ENCODE peak calls at places on chromosomes 6 and 20, in seven cellular contexts. T is BJ, A is cardiac muscle cell, I is IMR-90, F is right lobe of liver, W is foreskin fibroblast, V is RWPE1. K is an unnamed sample.

GRCh38 chr20:47086316-47086715 is 191.7 kb downstream of the EYA2 start:
- DNase-seq in T (no peak), A (no peak), I (no peak), F (no peak), W (no peak), V (no peak), K (no peak)

GRCh38 chr6:89951574-89952360 is 57.5 kb downstream of the GJA10 start:
- DNase-seq in T (no peak), A (no peak), I (peak), F (peak), W (no peak), V (peak), K (no peak)

GRCh38 chr20:44702776-44703175 is 12.4 kb upstream of the CCN5 start:
- DNase-seq in T (peak), A (no peak), I (peak), F (peak), W (peak), V (no peak), K (no peak)

GRCh38 chr20:16404171-16404570 is 169.1 kb downstream of the KIF16B start:
- DNase-seq in T (no peak), A (no peak), I (no peak), F (no peak), W (no peak), V (no peak), K (no peak)

GRCh38 chr6:96721227-96721626 is 116.0 kb downstream of the GPR63 start:
- DNase-seq in T (no peak), A (no peak), I (no peak), F (no peak), W (no peak), V (peak), K (no peak)

GRCh38 chr6:151652338-151652737 is 155.1 kb upstream of the ESR1 start:
- DNase-seq in T (no peak), A (no peak), I (no peak), F (peak), W (no peak), V (peak), K (no peak)

GRCh38 chr6:69994251-69994650 is 127.9 kb downstream of the COL19A1 start:
- DNase-seq in T (no peak), A (no peak), I (no peak), F (no peak), W (no peak), V (no peak), K (no peak)

GRCh38 chr6:108518714-108519576 is 41.8 kb upstream of the FOXO3 start:
- DNase-seq in T (no peak), A (no peak), I (peak), F (no peak), W (peak), V (no peak), K (no peak)

GRCh38 chr20:11686900-11687543 is 230.7 kb upstream of the BTBD3 start:
- DNase-seq in T (no peak), A (peak), I (peak), F (peak), W (peak), V (no peak), K (no peak)

GRCh38 chr6:104540743-104541142 is 319.0 kb downstream of the HACE1 start:
- DNase-seq in T (peak), A (no peak), I (peak), F (no peak), W (no peak), V (no peak), K (no peak)

GRCh38 chr6:14645221-14645620 is 527.6 kb downstream of the CD83 start:
- DNase-seq in T (no peak), A (no peak), I (no peak), F (no peak), W (no peak), V (no peak), K (no peak)

GRCh38 chr6:33717857-33718552 is 6.5 kb upstream of the UQCC2 start:
- DNase-seq in T (no peak), A (no peak), I (no peak), F (no peak), W (no peak), V (no peak), K (no peak)

GRCh38 chr6:167737205-167737830 is 89.4 kb upstream of the AFDN start:
- DNase-seq in T (no peak), A (no peak), I (no peak), F (peak), W (no peak), V (no peak), K (no peak)

GRCh38 chr20:19756756-19757486 is 1.1 kb upstream of the RIN2 start:
- DNase-seq in T (no peak), A (no peak), I (no peak), F (no peak), W (no peak), V (no peak), K (no peak)

GRCh38 chr6:143400258-143401059 is 50.0 kb downstream of the ADAT2 start:
- DNase-seq in T (no peak), A (no peak), I (no peak), F (no peak), W (no peak), V (no peak), K (no peak)

GRCh38 chr6:11467364-11467763 is 70.2 kb upstream of the TMEM170B start:
- DNase-seq in T (no peak), A (no peak), I (no peak), F (no peak), W (no peak), V (no peak), K (peak)

GRCh38 chr6:16659471-16660156 is 101.6 kb downstream of the ATXN1 start:
- DNase-seq in T (no peak), A (no peak), I (peak), F (no peak), W (no peak), V (no peak), K (no peak)

GRCh38 chr6:107690864-107691661 is 133.1 kb downstream of the SCML4 start:
- DNase-seq in T (no peak), A (no peak), I (peak), F (no peak), W (peak), V (no peak), K (no peak)

GRCh38 chr6:53544050-53544499 is 826 bp downstream of the GCLC start:
- DNase-seq in T (no peak), A (no peak), I (peak), F (peak), W (no peak), V (peak), K (peak)

GRCh38 chr6:51559059-51559458 is 528.4 kb downstream of the PKHD1 start:
- DNase-seq in T (no peak), A (peak), I (no peak), F (peak), W (no peak), V (peak), K (no peak)
- TF ChIP-seq CTCF in T (no peak), A (no peak), I (no peak), F (peak), W (no peak), V (no peak), K (peak)

GRCh38 chr6:30979690-30980089 is 3.8 kb upstream of the MUC21 start:
- DNase-seq in T (no peak), A (no peak), I (no peak), F (no peak), W (no peak), V (no peak), K (no peak)

GRCh38 chr6:30983439-30983838 is at the start of gene MUC21:
- DNase-seq in T (no peak), A (no peak), I (no peak), F (no peak), W (no peak), V (no peak), K (no peak)

GRCh38 chr6:30979076-30979475 is 4.4 kb upstream of the MUC21 start:
- DNase-seq in T (no peak), A (no peak), I (no peak), F (no peak), W (no peak), V (no peak), K (no peak)

GRCh38 chr6:30985490-30985889 is 2.0 kb downstream of the MUC21 start:
- DNase-seq in T (no peak), A (no peak), I (no peak), F (no peak), W (no peak), V (no peak), K (no peak)

GRCh38 chr6:30981942-30982772 is 1.4 kb upstream of the MUC21 start:
- DNase-seq in T (peak), A (peak), I (peak), F (no peak), W (peak), V (no peak), K (no peak)
- TF ChIP-seq CTCF in T (peak), A (peak), I (peak), F (no peak), W (no peak), V (no peak), K (no peak)

DNA sequence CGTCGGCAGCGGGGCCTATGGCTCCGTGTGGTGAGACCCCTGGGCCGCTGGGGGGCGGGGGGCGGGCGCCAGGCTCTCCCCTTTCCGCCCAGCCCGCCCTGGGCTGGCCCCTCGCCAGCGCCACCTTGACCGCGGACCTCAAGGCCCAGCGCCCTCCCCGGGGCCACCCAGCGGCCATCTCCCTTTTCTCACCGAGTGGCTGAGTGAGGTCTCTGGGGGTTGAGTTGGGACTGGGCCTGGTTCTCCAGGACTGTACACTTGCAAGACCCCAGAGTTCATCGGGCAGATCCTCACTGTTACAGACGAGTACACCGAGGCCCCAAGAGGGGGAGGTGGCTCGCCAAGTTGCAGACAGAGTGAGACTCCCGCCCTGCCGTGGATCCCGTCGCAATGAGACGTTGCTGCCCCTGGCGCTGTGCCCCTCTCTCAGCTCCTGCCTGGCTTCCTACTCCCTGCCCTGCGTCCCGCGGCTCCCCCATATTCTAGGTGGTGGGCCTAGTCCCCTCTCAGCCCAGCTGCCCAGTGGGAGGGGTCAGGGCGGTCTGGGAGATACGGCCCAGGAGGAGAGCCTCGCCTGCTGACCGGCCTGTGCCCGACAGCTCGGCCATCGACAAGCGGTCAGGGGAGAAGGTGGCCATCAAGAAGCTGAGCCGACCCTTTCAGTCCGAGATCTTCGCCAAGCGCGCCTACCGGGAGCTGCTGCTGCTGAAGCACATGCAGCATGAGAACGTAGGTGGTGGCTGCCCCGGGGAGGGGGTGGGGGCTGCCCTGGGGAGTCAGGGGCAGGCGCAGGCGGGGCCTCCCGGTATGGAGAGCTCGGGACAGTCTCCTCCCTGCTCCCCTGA is 581 bp downstream of the MAPK13 start:
- DNase-seq in T (no peak), A (no peak), I (no peak), F (peak), W (peak), V (peak), K (peak)
- TF ChIP-seq CTCF in T (no peak), A (no peak), I (no peak), F (no peak), W (no peak), V (no peak), K (no peak)

DNA sequence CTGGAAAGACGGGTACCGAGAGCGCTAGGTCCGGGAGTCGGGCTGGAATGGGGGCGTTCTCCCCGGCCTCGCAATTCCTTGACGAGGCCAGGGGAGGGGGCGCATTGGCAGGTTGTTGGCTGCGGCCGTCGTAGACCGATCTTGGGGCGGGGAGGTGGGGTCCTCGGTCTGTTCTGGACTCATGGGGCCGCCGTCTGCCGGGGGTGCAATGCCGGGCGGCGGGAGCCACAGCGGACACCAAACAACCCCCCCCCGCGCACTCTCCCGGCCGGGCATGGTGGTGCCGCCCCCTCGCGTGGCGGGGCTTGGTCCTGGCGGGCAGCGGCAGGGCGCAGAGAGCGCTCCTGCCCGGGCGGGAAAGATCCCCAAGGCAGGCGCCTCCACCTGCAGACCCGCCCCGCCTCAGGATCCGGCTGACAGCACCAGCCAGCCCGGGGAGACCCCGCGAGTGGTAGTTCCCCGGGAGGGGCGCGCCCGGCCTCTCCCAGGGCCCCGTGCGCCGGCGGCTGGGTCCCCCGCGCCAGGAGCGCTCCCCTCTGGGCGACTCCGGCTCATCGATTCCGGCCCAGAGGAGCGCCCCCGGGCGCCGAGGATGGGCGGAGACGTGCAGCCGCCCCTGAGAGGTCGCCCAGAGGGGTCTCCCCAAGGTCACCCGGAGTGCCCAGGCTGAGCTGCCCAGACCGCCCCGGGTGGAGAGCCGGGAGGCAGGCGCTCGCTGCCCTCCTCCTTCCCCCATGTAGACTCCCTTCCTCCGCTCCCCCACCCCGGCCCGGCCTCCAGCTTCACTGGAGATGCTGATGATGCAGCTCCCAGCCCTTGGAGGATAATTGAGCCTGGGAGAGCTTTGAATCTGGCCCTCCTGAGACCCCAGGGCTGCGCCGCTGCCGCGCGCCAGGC is 709 bp downstream of the PPP1R16B start:
- DNase-seq in T (no peak), A (peak), I (no peak), F (no peak), W (no peak), V (no peak), K (peak)
- TF ChIP-seq CTCF in T (no peak), A (no peak), I (no peak), F (no peak), W (no peak), V (no peak), K (peak)

GRCh38 chr6:111975501-111975900 is 78.4 kb upstream of the CCN6 start:
- DNase-seq in T (no peak), A (no peak), I (no peak), F (no peak), W (no peak), V (no peak), K (no peak)

GRCh38 chr6:111973897-111974639 is 79.8 kb upstream of the CCN6 start:
- DNase-seq in T (no peak), A (no peak), I (peak), F (no peak), W (no peak), V (no peak), K (no peak)

GRCh38 chr6:111971181-111971829 is 82.6 kb upstream of the CCN6 start:
- DNase-seq in T (no peak), A (peak), I (no peak), F (no peak), W (no peak), V (no peak), K (no peak)

GRCh38 chr6:111971866-111972532 is 81.9 kb upstream of the CCN6 start:
- DNase-seq in T (no peak), A (no peak), I (peak), F (no peak), W (no peak), V (no peak), K (no peak)

GRCh38 chr6:111972714-111973678 is 80.9 kb upstream of the CCN6 start:
- DNase-seq in T (peak), A (no peak), I (peak), F (no peak), W (peak), V (peak), K (no peak)
- TF ChIP-seq CTCF in T (no peak), A (no peak), I (no peak), F (no peak), W (no peak), V (no peak), K (no peak)